ENCODE peak calls at places on chromosomes 4 and X, in five cellular contexts. A, E, U, Y and P are unnamed samples.

GRCh38 chrX:37755073-37755472 is 24.8 kb upstream of the CYBB start:
- DNase-seq in A (no peak), E (no peak), U (no peak), Y (no peak), P (no peak)

GRCh38 chr4:6087669-6088068 is 69.4 kb upstream of the C4orf50 start:
- DNase-seq in A (no peak), E (peak), U (no peak), Y (peak), P (peak)

GRCh38 chr4:46909078-46909477 is at the start of gene COX7B2:
- DNase-seq in A (no peak), E (no peak), U (no peak), Y (no peak), P (no peak)

GRCh38 chr4:80171251-80171650 is 26.1 kb upstream of the PRDM8 start:
- DNase-seq in A (no peak), E (peak), U (no peak), Y (peak), P (no peak)

GRCh38 chrX:145405012-145405411 is 157.7 kb downstream of the SPANXN1 start:
- DNase-seq in A (no peak), E (peak), U (peak), Y (peak), P (no peak)

GRCh38 chr4:84855774-84856173 is 110.7 kb downstream of the WDFY3 start:
- DNase-seq in A (no peak), E (no peak), U (no peak), Y (peak), P (no peak)

GRCh38 chr4:88526221-88526815 is 2.7 kb upstream of the PYURF start:
- DNase-seq in A (no peak), E (peak), U (peak), Y (peak), P (no peak)

GRCh38 chr4:168797176-168797575 is 212.9 kb downstream of the CBR4 start:
- DNase-seq in A (peak), E (peak), U (peak), Y (peak), P (no peak)

GRCh38 chr4:141713771-141714445 is 77.5 kb downstream of the IL15 start:
- DNase-seq in A (peak), E (peak), U (peak), Y (peak), P (peak)

GRCh38 chr4:167688660-167689142 is 403.6 kb upstream of the ANXA10 start:
- DNase-seq in A (no peak), E (no peak), U (no peak), Y (no peak), P (no peak)

GRCh38 chr4:98516042-98516440 is 142.4 kb downstream of the TSPAN5 start:
- DNase-seq in A (no peak), E (peak), U (peak), Y (peak), P (no peak)

GRCh38 chr4:77821775-77822174 is 2.6 kb upstream of the CNOT6L start:
- DNase-seq in A (no peak), E (no peak), U (no peak), Y (no peak), P (no peak)
- H3K4me3 ChIP-seq in A (no peak), E (no peak), U (no peak), Y (no peak), P (no peak)

GRCh38 chr4:8593268-8594096 is 917 bp downstream of the CPZ start:
- DNase-seq in A (no peak), E (no peak), U (no peak), Y (peak), P (no peak)
- H3K4me3 ChIP-seq in A (peak), E (no peak), U (peak), Y (peak), P (peak)

GRCh38 chrX:137031517-137032377 is 2.0 kb downstream of the GPR101 start:
- DNase-seq in A (no peak), E (peak), U (peak), Y (peak), P (no peak)

GRCh38 chrX:137031039-137031438 is 2.8 kb downstream of the GPR101 start:
- DNase-seq in A (no peak), E (no peak), U (no peak), Y (no peak), P (no peak)

GRCh38 chrX:137032841-137033773 is 688 bp downstream of the GPR101 start:
- DNase-seq in A (no peak), E (no peak), U (no peak), Y (no peak), P (no peak)

GRCh38 chrX:137033774-137034507 is at the start of gene GPR101:
- DNase-seq in A (no peak), E (no peak), U (no peak), Y (peak), P (no peak)

DNA sequence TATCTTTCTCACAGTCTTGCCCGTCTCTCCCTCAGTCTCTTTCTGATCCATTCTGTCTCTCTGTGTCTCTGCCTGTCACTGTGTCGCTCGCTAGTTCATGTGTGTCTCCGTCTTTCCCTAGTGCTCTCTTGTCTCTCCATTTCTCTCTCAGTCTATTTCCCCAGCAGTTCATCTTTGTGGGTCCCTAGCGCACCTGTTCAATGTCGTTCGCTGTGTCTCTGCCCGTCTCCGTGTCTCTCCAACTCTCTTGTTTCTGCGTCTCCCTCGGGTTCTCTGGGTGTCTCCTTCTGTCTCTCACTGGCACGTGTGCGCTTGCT is 1.5 kb downstream of the GPR101 start:
- DNase-seq in A (no peak), E (no peak), U (no peak), Y (no peak), P (no peak)
- H3K4me3 ChIP-seq in A (peak), E (no peak), U (peak), Y (peak), P (no peak)

GRCh38 chr4:48129307-48130014 is 4.6 kb downstream of the TXK start:
- DNase-seq in A (no peak), E (no peak), U (no peak), Y (no peak), P (no peak)

GRCh38 chr4:48124870-48125269 is 9.2 kb downstream of the TXK start:
- DNase-seq in A (no peak), E (no peak), U (no peak), Y (no peak), P (no peak)

GRCh38 chr4:48127882-48128394 is 6.1 kb downstream of the TXK start:
- DNase-seq in A (peak), E (peak), U (peak), Y (peak), P (peak)

GRCh38 chr4:48126621-48127020 is 7.4 kb downstream of the TXK start:
- DNase-seq in A (no peak), E (no peak), U (no peak), Y (no peak), P (no peak)

DNA sequence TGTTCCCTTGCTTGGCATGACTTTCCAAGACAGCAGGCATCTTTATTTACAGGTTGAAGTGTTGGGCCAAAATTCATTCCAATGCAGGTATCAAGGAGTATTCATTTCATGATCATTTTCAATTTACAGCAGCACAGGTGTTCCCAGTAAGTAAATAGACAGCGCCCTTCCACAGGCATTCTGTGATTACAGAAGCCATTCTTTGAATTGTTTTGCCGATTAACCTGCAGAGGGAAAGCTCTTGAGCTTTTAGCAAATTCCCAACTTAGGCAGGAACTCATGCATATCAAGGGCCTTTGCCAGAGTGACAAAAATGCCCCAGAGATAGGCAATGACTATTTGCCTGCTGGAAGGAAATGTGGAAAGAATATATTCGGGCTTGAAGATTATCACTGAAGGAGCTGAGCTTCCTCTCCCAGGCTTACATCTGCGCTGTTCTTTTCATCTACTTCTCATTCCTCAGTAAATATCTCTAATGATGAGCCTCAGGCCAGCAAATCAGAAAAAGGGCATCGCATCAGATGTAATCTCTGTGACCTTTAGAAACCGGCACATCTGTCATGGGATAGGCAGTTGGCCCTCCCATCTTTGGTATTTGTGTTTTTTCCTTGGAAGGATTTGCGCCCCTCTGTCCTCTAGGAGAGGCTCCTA is 6.7 kb downstream of the TXK start:
- DNase-seq in A (no peak), E (no peak), U (no peak), Y (no peak), P (no peak)
- H3K4me3 ChIP-seq in A (peak), E (no peak), U (no peak), Y (peak), P (peak)

GRCh38 chrX:25021132-25021498 is 5.3 kb upstream of the ARX start:
- DNase-seq in A (no peak), E (no peak), U (no peak), Y (no peak), P (no peak)
- H3K4me3 ChIP-seq in A (no peak), E (no peak), U (no peak), Y (no peak), P (no peak)

GRCh38 chr4:1520145-1520661 is 114.0 kb upstream of the NKX1-1 start:
- DNase-seq in A (no peak), E (no peak), U (no peak), Y (no peak), P (no peak)
- H3K4me3 ChIP-seq in A (no peak), E (no peak), U (no peak), Y (no peak), P (no peak)

GRCh38 chr4:183758735-183759447 is 99.8 kb downstream of the TRAPPC11 start:
- DNase-seq in A (no peak), E (no peak), U (no peak), Y (no peak), P (no peak)
- H3K4me3 ChIP-seq in A (no peak), E (no peak), U (no peak), Y (no peak), P (no peak)

DNA sequence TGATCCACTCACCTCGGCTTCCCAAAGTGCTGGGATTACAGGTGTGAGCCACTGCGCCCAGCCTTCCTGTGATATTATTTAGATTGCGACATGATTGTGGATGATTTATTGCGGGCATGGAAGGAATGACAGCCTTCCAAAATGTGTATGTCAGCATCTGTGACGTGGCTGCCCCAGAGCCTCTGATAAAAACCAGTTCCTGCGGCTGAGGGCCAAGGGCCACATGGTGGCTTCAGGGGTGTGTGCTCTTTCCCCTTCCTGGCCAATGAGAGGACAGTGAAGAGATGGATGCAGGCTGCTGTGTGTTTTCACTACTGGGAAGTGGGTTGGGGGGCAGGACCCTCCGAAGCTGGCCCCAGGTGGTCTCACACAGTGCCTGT is 57.4 kb upstream of the HGFAC start:
- DNase-seq in A (no peak), E (no peak), U (no peak), Y (no peak), P (no peak)
- H3K4me3 ChIP-seq in A (no peak), E (no peak), U (no peak), Y (no peak), P (no peak)

GRCh38 chr4:3766207-3766790 is at the start of gene ADRA2C:
- DNase-seq in A (no peak), E (no peak), U (no peak), Y (peak), P (no peak)
- H3K4me3 ChIP-seq in A (peak), E (no peak), U (peak), Y (peak), P (peak)

DNA sequence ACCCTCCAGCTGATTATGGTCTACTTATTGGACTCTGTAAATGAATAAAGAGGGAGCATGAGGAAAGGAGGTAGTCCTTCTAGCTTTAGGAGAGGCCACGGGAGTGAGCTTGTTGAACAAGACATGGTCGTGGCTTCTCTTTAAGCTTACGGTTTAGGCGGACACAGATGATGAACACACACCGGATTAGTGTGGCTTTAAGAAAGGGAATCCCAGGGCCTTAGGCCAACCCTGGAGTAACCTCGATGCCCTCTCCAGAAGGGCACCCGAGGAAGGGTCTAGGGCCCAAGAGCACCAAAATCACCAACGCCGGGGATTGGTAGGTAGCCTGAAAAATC is 39.4 kb downstream of the ERVMER34-1 start:
- DNase-seq in A (no peak), E (no peak), U (no peak), Y (no peak), P (no peak)
- H3K4me3 ChIP-seq in A (peak), E (peak), U (peak), Y (peak), P (peak)